ENCODE peak calls at places on chromosomes 6 and 20, in eight cellular contexts. One of them, this sample, is unnamed.

GRCh38 chr20:5156670-5157448 is 30.1 kb downstream of the CDS2 start:
- DNase-seq in cardiac muscle cell: no peak
- DNase-seq in ureter: no peak
- DNase-seq in GM12865: no peak
- DNase-seq in iris pigment epithelial cell: peak
- DNase-seq in midbrain: no peak
- DNase-seq in NCI-H82: no peak
- DNase-seq in activated naive CD8-positive, alpha-beta T cell treated with anti-CD3 and anti-CD28 coated beads for 36 hours: no peak
- DNase-seq in this sample: no peak

GRCh38 chr6:41159415-41160082 is 3.4 kb downstream of the TREM2 start:
- DNase-seq in activated naive CD8-positive, alpha-beta T cell treated with anti-CD3 and anti-CD28 coated beads for 36 hours: no peak
- DNase-seq in GM12865: no peak
- DNase-seq in midbrain: no peak
- DNase-seq in cardiac muscle cell: no peak
- DNase-seq in ureter: no peak
- DNase-seq in iris pigment epithelial cell: no peak
- DNase-seq in NCI-H82: no peak
- DNase-seq in this sample: no peak

GRCh38 chr20:24968278-24968677 is 19.2 kb downstream of the CST7 start:
- DNase-seq in iris pigment epithelial cell: no peak
- DNase-seq in ureter: no peak
- DNase-seq in NCI-H82: no peak
- DNase-seq in cardiac muscle cell: no peak
- DNase-seq in GM12865: no peak
- DNase-seq in activated naive CD8-positive, alpha-beta T cell treated with anti-CD3 and anti-CD28 coated beads for 36 hours: no peak
- DNase-seq in midbrain: no peak
- DNase-seq in this sample: no peak

GRCh38 chr6:35419431-35419830 is 32.7 kb upstream of the FANCE start:
- DNase-seq in activated naive CD8-positive, alpha-beta T cell treated with anti-CD3 and anti-CD28 coated beads for 36 hours: no peak
- DNase-seq in iris pigment epithelial cell: peak
- DNase-seq in GM12865: peak
- DNase-seq in midbrain: no peak
- DNase-seq in cardiac muscle cell: peak
- DNase-seq in ureter: no peak
- DNase-seq in NCI-H82: peak
- DNase-seq in this sample: no peak

GRCh38 chr6:74879970-74880369 is 325.9 kb downstream of the COL12A1 start:
- DNase-seq in cardiac muscle cell: no peak
- DNase-seq in activated naive CD8-positive, alpha-beta T cell treated with anti-CD3 and anti-CD28 coated beads for 36 hours: no peak
- DNase-seq in NCI-H82: no peak
- DNase-seq in ureter: no peak
- DNase-seq in midbrain: no peak
- DNase-seq in GM12865: no peak
- DNase-seq in iris pigment epithelial cell: peak
- DNase-seq in this sample: no peak

GRCh38 chr6:16318538-16318937 is 80.2 kb downstream of the GMPR start:
- DNase-seq in NCI-H82: no peak
- DNase-seq in activated naive CD8-positive, alpha-beta T cell treated with anti-CD3 and anti-CD28 coated beads for 36 hours: peak
- DNase-seq in ureter: no peak
- DNase-seq in cardiac muscle cell: no peak
- DNase-seq in GM12865: no peak
- DNase-seq in iris pigment epithelial cell: peak
- DNase-seq in midbrain: no peak
- DNase-seq in this sample: no peak

GRCh38 chr6:2244261-2245102 is 923 bp downstream of the GMDS start:
- DNase-seq in GM12865: peak
- DNase-seq in midbrain: no peak
- DNase-seq in NCI-H82: peak
- DNase-seq in ureter: peak
- DNase-seq in cardiac muscle cell: no peak
- DNase-seq in iris pigment epithelial cell: no peak
- DNase-seq in activated naive CD8-positive, alpha-beta T cell treated with anti-CD3 and anti-CD28 coated beads for 36 hours: no peak
- DNase-seq in this sample: peak

GRCh38 chr20:47464380-47465101 is 37.1 kb upstream of the NCOA3 start:
- DNase-seq in midbrain: no peak
- DNase-seq in cardiac muscle cell: no peak
- DNase-seq in activated naive CD8-positive, alpha-beta T cell treated with anti-CD3 and anti-CD28 coated beads for 36 hours: no peak
- DNase-seq in iris pigment epithelial cell: peak
- DNase-seq in NCI-H82: peak
- DNase-seq in ureter: peak
- DNase-seq in GM12865: no peak
- DNase-seq in this sample: no peak

GRCh38 chr6:6771224-6771915 is 182.8 kb downstream of the LY86 start:
- DNase-seq in midbrain: no peak
- DNase-seq in iris pigment epithelial cell: no peak
- DNase-seq in NCI-H82: no peak
- DNase-seq in ureter: no peak
- DNase-seq in activated naive CD8-positive, alpha-beta T cell treated with anti-CD3 and anti-CD28 coated beads for 36 hours: no peak
- DNase-seq in cardiac muscle cell: no peak
- DNase-seq in GM12865: no peak
- DNase-seq in this sample: no peak

GRCh38 chr6:122868137-122868536 is 79.1 kb downstream of the SMPDL3A start:
- DNase-seq in cardiac muscle cell: no peak
- DNase-seq in iris pigment epithelial cell: no peak
- DNase-seq in activated naive CD8-positive, alpha-beta T cell treated with anti-CD3 and anti-CD28 coated beads for 36 hours: no peak
- DNase-seq in ureter: no peak
- DNase-seq in midbrain: no peak
- DNase-seq in NCI-H82: no peak
- DNase-seq in GM12865: no peak
- DNase-seq in this sample: no peak

GRCh38 chr6:105321207-105321606 is 81.7 kb downstream of the PREP start:
- DNase-seq in midbrain: no peak
- DNase-seq in NCI-H82: no peak
- DNase-seq in activated naive CD8-positive, alpha-beta T cell treated with anti-CD3 and anti-CD28 coated beads for 36 hours: no peak
- DNase-seq in cardiac muscle cell: no peak
- DNase-seq in ureter: no peak
- DNase-seq in GM12865: no peak
- DNase-seq in iris pigment epithelial cell: no peak
- DNase-seq in this sample: no peak

GRCh38 chr6:37990762-37991525 is 171.4 kb downstream of the ZFAND3 start:
- DNase-seq in midbrain: no peak
- DNase-seq in cardiac muscle cell: peak
- DNase-seq in activated naive CD8-positive, alpha-beta T cell treated with anti-CD3 and anti-CD28 coated beads for 36 hours: no peak
- DNase-seq in GM12865: no peak
- DNase-seq in NCI-H82: peak
- DNase-seq in iris pigment epithelial cell: peak
- DNase-seq in ureter: no peak
- DNase-seq in this sample: no peak

GRCh38 chr6:6810727-6811126 is 222.2 kb downstream of the LY86 start:
- DNase-seq in GM12865: peak
- DNase-seq in cardiac muscle cell: no peak
- DNase-seq in NCI-H82: no peak
- DNase-seq in ureter: no peak
- DNase-seq in midbrain: no peak
- DNase-seq in activated naive CD8-positive, alpha-beta T cell treated with anti-CD3 and anti-CD28 coated beads for 36 hours: no peak
- DNase-seq in iris pigment epithelial cell: no peak
- DNase-seq in this sample: no peak

GRCh38 chr6:51432481-51432880 is 613.8 kb downstream of the TFAP2B start:
- DNase-seq in iris pigment epithelial cell: peak
- DNase-seq in GM12865: no peak
- DNase-seq in activated naive CD8-positive, alpha-beta T cell treated with anti-CD3 and anti-CD28 coated beads for 36 hours: no peak
- DNase-seq in cardiac muscle cell: no peak
- DNase-seq in NCI-H82: no peak
- DNase-seq in ureter: no peak
- DNase-seq in midbrain: no peak
- DNase-seq in this sample: no peak

GRCh38 chr6:31498748-31499147 is 803 bp downstream of the MICB start:
- DNase-seq in iris pigment epithelial cell: peak
- DNase-seq in cardiac muscle cell: peak
- DNase-seq in NCI-H82: no peak
- DNase-seq in ureter: no peak
- DNase-seq in GM12865: no peak
- DNase-seq in activated naive CD8-positive, alpha-beta T cell treated with anti-CD3 and anti-CD28 coated beads for 36 hours: no peak
- DNase-seq in midbrain: no peak
- DNase-seq in this sample: no peak

GRCh38 chr6:155219858-155220301 is 43.9 kb upstream of the CLDN20 start:
- DNase-seq in activated naive CD8-positive, alpha-beta T cell treated with anti-CD3 and anti-CD28 coated beads for 36 hours: no peak
- DNase-seq in NCI-H82: no peak
- DNase-seq in cardiac muscle cell: no peak
- DNase-seq in iris pigment epithelial cell: no peak
- DNase-seq in midbrain: peak
- DNase-seq in GM12865: no peak
- DNase-seq in ureter: no peak
- DNase-seq in this sample: no peak

GRCh38 chr20:56628873-56629463 is at the start of gene TFAP2C:
- DNase-seq in ureter: peak
- DNase-seq in NCI-H82: peak
- DNase-seq in cardiac muscle cell: peak
- DNase-seq in iris pigment epithelial cell: no peak
- DNase-seq in activated naive CD8-positive, alpha-beta T cell treated with anti-CD3 and anti-CD28 coated beads for 36 hours: peak
- DNase-seq in midbrain: no peak
- DNase-seq in GM12865: no peak
- DNase-seq in this sample: peak

GRCh38 chr6:113997106-113997505 is 26.2 kb upstream of the HDAC2 start:
- DNase-seq in midbrain: no peak
- DNase-seq in activated naive CD8-positive, alpha-beta T cell treated with anti-CD3 and anti-CD28 coated beads for 36 hours: no peak
- DNase-seq in ureter: no peak
- DNase-seq in iris pigment epithelial cell: peak
- DNase-seq in cardiac muscle cell: no peak
- DNase-seq in GM12865: no peak
- DNase-seq in NCI-H82: no peak
- DNase-seq in this sample: no peak

GRCh38 chr20:61251529-61252393 is at the start of gene CDH4:
- DNase-seq in cardiac muscle cell: peak
- DNase-seq in midbrain: no peak
- DNase-seq in iris pigment epithelial cell: no peak
- DNase-seq in activated naive CD8-positive, alpha-beta T cell treated with anti-CD3 and anti-CD28 coated beads for 36 hours: peak
- DNase-seq in GM12865: no peak
- DNase-seq in NCI-H82: no peak
- DNase-seq in ureter: no peak
- DNase-seq in this sample: no peak

GRCh38 chr6:4791174-4791573 is 15.0 kb downstream of the CDYL start:
- DNase-seq in iris pigment epithelial cell: no peak
- DNase-seq in midbrain: no peak
- DNase-seq in NCI-H82: no peak
- DNase-seq in ureter: no peak
- DNase-seq in activated naive CD8-positive, alpha-beta T cell treated with anti-CD3 and anti-CD28 coated beads for 36 hours: no peak
- DNase-seq in GM12865: no peak
- DNase-seq in cardiac muscle cell: no peak
- DNase-seq in this sample: no peak